ENCODE peak calls at places on chromosomes 3 and 15, in nine cellular contexts. One of them, this sample, is unnamed.

GRCh38 chr3:106860182-106860581 is 517.1 kb upstream of the CCDC54 start:
- DNase-seq in non-pigmented ciliary epithelial cell: no peak
- DNase-seq in NT2/D1: no peak
- DNase-seq in SK-N-SH: no peak
- DNase-seq in AG04450: no peak
- DNase-seq in hippocampal formation: no peak
- DNase-seq in dermis microvascular lymphatic vessel endothelial cell: no peak
- DNase-seq in GM23338: no peak
- DNase-seq in mucosa of descending colon: no peak
- DNase-seq in this sample: no peak

GRCh38 chr15:74889390-74889881 is 406 bp upstream of the MPI start:
- DNase-seq in non-pigmented ciliary epithelial cell: no peak
- DNase-seq in NT2/D1: no peak
- DNase-seq in SK-N-SH: peak; percentile 54
- DNase-seq in AG04450: no peak
- DNase-seq in hippocampal formation: peak; percentile 76
- DNase-seq in dermis microvascular lymphatic vessel endothelial cell: no peak
- DNase-seq in GM23338: peak; percentile 69
- DNase-seq in mucosa of descending colon: peak; percentile 67
- DNase-seq in this sample: no peak

GRCh38 chr3:146164506-146164905 is 3.5 kb upstream of the PLOD2 start:
- DNase-seq in non-pigmented ciliary epithelial cell: no peak
- DNase-seq in NT2/D1: no peak
- DNase-seq in SK-N-SH: no peak
- DNase-seq in AG04450: no peak
- DNase-seq in hippocampal formation: no peak
- DNase-seq in dermis microvascular lymphatic vessel endothelial cell: no peak
- DNase-seq in GM23338: no peak
- DNase-seq in mucosa of descending colon: no peak
- DNase-seq in this sample: no peak

GRCh38 chr3:109952924-109953323 is 615.6 kb upstream of the DPPA4 start:
- DNase-seq in non-pigmented ciliary epithelial cell: no peak
- DNase-seq in NT2/D1: no peak
- DNase-seq in SK-N-SH: no peak
- DNase-seq in AG04450: no peak
- DNase-seq in hippocampal formation: no peak
- DNase-seq in dermis microvascular lymphatic vessel endothelial cell: no peak
- DNase-seq in GM23338: no peak
- DNase-seq in mucosa of descending colon: no peak
- DNase-seq in this sample: no peak

GRCh38 chr3:188975612-188976314 is 196.0 kb upstream of the TPRG1 start:
- DNase-seq in non-pigmented ciliary epithelial cell: no peak
- DNase-seq in NT2/D1: no peak
- DNase-seq in SK-N-SH: no peak
- DNase-seq in AG04450: no peak
- DNase-seq in hippocampal formation: no peak
- DNase-seq in dermis microvascular lymphatic vessel endothelial cell: no peak
- DNase-seq in GM23338: peak; percentile 22
- DNase-seq in mucosa of descending colon: no peak
- DNase-seq in this sample: no peak

GRCh38 chr3:115659253-115659652 is 35.9 kb downstream of the GAP43 start:
- DNase-seq in non-pigmented ciliary epithelial cell: no peak
- DNase-seq in NT2/D1: no peak
- DNase-seq in SK-N-SH: no peak
- DNase-seq in AG04450: no peak
- DNase-seq in hippocampal formation: no peak
- DNase-seq in dermis microvascular lymphatic vessel endothelial cell: no peak
- DNase-seq in GM23338: no peak
- DNase-seq in mucosa of descending colon: no peak
- DNase-seq in this sample: no peak

GRCh38 chr3:31710123-31710841 is 177.6 kb downstream of the STT3B start:
- DNase-seq in non-pigmented ciliary epithelial cell: no peak
- DNase-seq in NT2/D1: no peak
- DNase-seq in SK-N-SH: no peak
- DNase-seq in AG04450: no peak
- DNase-seq in hippocampal formation: no peak
- DNase-seq in dermis microvascular lymphatic vessel endothelial cell: no peak
- DNase-seq in GM23338: no peak
- DNase-seq in mucosa of descending colon: no peak
- DNase-seq in this sample: no peak

GRCh38 chr3:134357261-134357913 is 16.9 kb downstream of the AMOTL2 start:
- DNase-seq in non-pigmented ciliary epithelial cell: no peak
- DNase-seq in NT2/D1: no peak
- DNase-seq in SK-N-SH: no peak
- DNase-seq in AG04450: no peak
- DNase-seq in hippocampal formation: no peak
- DNase-seq in dermis microvascular lymphatic vessel endothelial cell: no peak
- DNase-seq in GM23338: no peak
- DNase-seq in mucosa of descending colon: no peak
- DNase-seq in this sample: no peak

GRCh38 chr15:75349851-75350588 is 3.2 kb downstream of the NEIL1 start:
- DNase-seq in non-pigmented ciliary epithelial cell: no peak
- DNase-seq in NT2/D1: no peak
- DNase-seq in SK-N-SH: no peak
- DNase-seq in AG04450: no peak
- DNase-seq in hippocampal formation: no peak
- DNase-seq in dermis microvascular lymphatic vessel endothelial cell: no peak
- DNase-seq in GM23338: no peak
- DNase-seq in mucosa of descending colon: peak; percentile 85
- DNase-seq in this sample: no peak

GRCh38 chr3:152499796-152500385 is 231.2 kb downstream of the MBNL1 start:
- DNase-seq in non-pigmented ciliary epithelial cell: no peak
- DNase-seq in NT2/D1: no peak
- DNase-seq in SK-N-SH: no peak
- DNase-seq in AG04450: no peak
- DNase-seq in hippocampal formation: no peak
- DNase-seq in dermis microvascular lymphatic vessel endothelial cell: peak; percentile 57
- DNase-seq in GM23338: no peak
- DNase-seq in mucosa of descending colon: no peak
- DNase-seq in this sample: no peak

GRCh38 chr15:20340331-20340811 is 201.2 kb downstream of the GOLGA6L6 start:
- DNase-seq in non-pigmented ciliary epithelial cell: no peak
- DNase-seq in NT2/D1: no peak
- DNase-seq in SK-N-SH: peak; percentile 34
- DNase-seq in AG04450: no peak
- DNase-seq in hippocampal formation: no peak
- DNase-seq in dermis microvascular lymphatic vessel endothelial cell: no peak
- DNase-seq in GM23338: no peak
- DNase-seq in mucosa of descending colon: peak; percentile 73
- DNase-seq in this sample: no peak

GRCh38 chr3:127209155-127209839 is 16.4 kb downstream of the PRR23E start:
- DNase-seq in non-pigmented ciliary epithelial cell: no peak
- DNase-seq in NT2/D1: no peak
- DNase-seq in SK-N-SH: peak; percentile 58
- DNase-seq in AG04450: no peak
- DNase-seq in hippocampal formation: no peak
- DNase-seq in dermis microvascular lymphatic vessel endothelial cell: no peak
- DNase-seq in GM23338: no peak
- DNase-seq in mucosa of descending colon: no peak
- DNase-seq in this sample: no peak

This sample was measured in NCI-H460.